ENCODE peak calls at places on chromosomes 16 and 17, in six cellular contexts. One of them, this sample, is unnamed.

GRCh38 chr16:11147033-11147848 is 108.8 kb downstream of the SOCS1 start:
- DNase-seq in NCI-H1092: no peak
- DNase-seq in T-helper 9 cell: no peak
- DNase-seq in adrenal gland: no peak
- DNase-seq in LNCaP clone FGC: no peak
- DNase-seq in NCI-H345: no peak
- DNase-seq in this sample: no peak

GRCh38 chr16:17238285-17239028 is 232.3 kb downstream of the XYLT1 start:
- DNase-seq in NCI-H345: no peak
- DNase-seq in T-helper 9 cell: no peak
- DNase-seq in NCI-H1092: no peak
- DNase-seq in adrenal gland: no peak
- DNase-seq in LNCaP clone FGC: no peak
- DNase-seq in this sample: no peak

GRCh38 chr17:80106751-80107150 is 5.4 kb downstream of the GAA start:
- DNase-seq in NCI-H1092: no peak
- DNase-seq in adrenal gland: no peak
- DNase-seq in NCI-H345: no peak
- DNase-seq in T-helper 9 cell: no peak
- DNase-seq in LNCaP clone FGC: no peak
- DNase-seq in this sample: no peak

GRCh38 chr17:1231456-1231855 is 38.8 kb upstream of the BHLHA9 start:
- DNase-seq in NCI-H345: no peak
- DNase-seq in T-helper 9 cell: no peak
- DNase-seq in adrenal gland: peak; percentile 32
- DNase-seq in LNCaP clone FGC: no peak
- DNase-seq in NCI-H1092: no peak
- DNase-seq in this sample: peak; percentile 29

GRCh38 chr16:86772671-86773338 is 194.5 kb downstream of the FOXL1 start:
- DNase-seq in LNCaP clone FGC: no peak
- DNase-seq in adrenal gland: no peak
- DNase-seq in T-helper 9 cell: no peak
- DNase-seq in NCI-H345: no peak
- DNase-seq in NCI-H1092: no peak
- DNase-seq in this sample: no peak

GRCh38 chr17:55301521-55302406 is 37.0 kb downstream of the HLF start:
- DNase-seq in LNCaP clone FGC: no peak
- DNase-seq in NCI-H1092: peak; percentile 1
- DNase-seq in T-helper 9 cell: no peak
- DNase-seq in NCI-H345: peak; percentile 18
- DNase-seq in adrenal gland: peak; percentile 65
- DNase-seq in this sample: peak; percentile 51

GRCh38 chr16:1277016-1277944 is 21.4 kb downstream of the TPSD1 start:
- DNase-seq in adrenal gland: no peak
- DNase-seq in NCI-H345: no peak
- DNase-seq in LNCaP clone FGC: no peak
- DNase-seq in NCI-H1092: no peak
- DNase-seq in T-helper 9 cell: no peak
- DNase-seq in this sample: no peak

GRCh38 chr17:79188048-79188447 is 113.4 kb downstream of the ENGASE start:
- DNase-seq in T-helper 9 cell: no peak
- DNase-seq in LNCaP clone FGC: no peak
- DNase-seq in NCI-H1092: peak; percentile 10
- DNase-seq in adrenal gland: no peak
- DNase-seq in NCI-H345: peak; percentile 34
- DNase-seq in this sample: peak; percentile 42

GRCh38 chr17:62653831-62654829 is 26.7 kb downstream of the MRC2 start:
- DNase-seq in NCI-H345: no peak
- DNase-seq in NCI-H1092: no peak
- DNase-seq in LNCaP clone FGC: no peak
- DNase-seq in T-helper 9 cell: no peak
- DNase-seq in adrenal gland: peak; percentile 55
- DNase-seq in this sample: peak; percentile 62

GRCh38 chr16:68077866-68078725 is 7.1 kb upstream of the NFATC3 start:
- DNase-seq in NCI-H345: no peak
- DNase-seq in T-helper 9 cell: no peak
- DNase-seq in LNCaP clone FGC: no peak
- DNase-seq in NCI-H1092: no peak
- DNase-seq in adrenal gland: no peak
- DNase-seq in this sample: peak; percentile 59

GRCh38 chr16:56547949-56548567 is 16.8 kb upstream of the MT4 start:
- DNase-seq in NCI-H345: no peak
- DNase-seq in adrenal gland: no peak
- DNase-seq in T-helper 9 cell: no peak
- DNase-seq in NCI-H1092: no peak
- DNase-seq in LNCaP clone FGC: no peak
- DNase-seq in this sample: no peak

GRCh38 chr16:2857451-2858244 is at the start of gene PRSS22:
- DNase-seq in LNCaP clone FGC: no peak
- DNase-seq in adrenal gland: no peak
- DNase-seq in T-helper 9 cell: no peak
- DNase-seq in NCI-H1092: no peak
- DNase-seq in NCI-H345: peak; percentile 11
- DNase-seq in this sample: no peak

GRCh38 chr17:79944821-79945391 is 90.8 kb downstream of the TBC1D16 start:
- DNase-seq in adrenal gland: peak; percentile 18
- DNase-seq in LNCaP clone FGC: no peak
- DNase-seq in NCI-H1092: no peak
- DNase-seq in T-helper 9 cell: no peak
- DNase-seq in NCI-H345: no peak
- DNase-seq in this sample: no peak

GRCh38 chr17:45149037-45149668 is 878 bp downstream of the HEXIM1 start:
- DNase-seq in adrenal gland: peak; percentile 91
- DNase-seq in NCI-H1092: peak; percentile 66
- DNase-seq in LNCaP clone FGC: no peak
- DNase-seq in NCI-H345: peak; percentile 78
- DNase-seq in T-helper 9 cell: peak; percentile 63
- DNase-seq in this sample: peak; percentile 85